ENCODE peak calls at places on chromosomes 6 and 20, in four cellular contexts. K is nucleus accumbens; C is tibial nerve; P is activated naive CD4-positive, alpha-beta T cell. H is an unnamed sample.

GRCh38 chr20:25275813-25276532 is 28.1 kb downstream of the PYGB start:
- DNase-seq in C (peak), P (no peak), K (no peak), H (no peak)

GRCh38 chr6:108115598-108116058 is 41.1 kb upstream of the OSTM1 start:
- DNase-seq in P (no peak), C (no peak), K (no peak), H (no peak)

GRCh38 chr6:16319813-16320532 is 81.6 kb downstream of the GMPR start:
- DNase-seq in P (peak), K (peak), C (no peak), H (peak)

GRCh38 chr20:1377984-1378742 is 14.7 kb downstream of the FKBP1A start:
- DNase-seq in P (no peak), K (no peak), C (no peak), H (no peak)

GRCh38 chr6:157312733-157313132 is 10.6 kb downstream of the TMEM242 start:
- DNase-seq in C (no peak), K (no peak), P (no peak), H (no peak)

GRCh38 chr6:111230351-111231077 is 143.2 kb downstream of the SLC16A10 start:
- DNase-seq in P (no peak), K (no peak), C (no peak), H (no peak)

GRCh38 chr6:24614048-24614420 is 32.0 kb downstream of the KIAA0319 start:
- DNase-seq in K (no peak), C (no peak), P (no peak), H (no peak)

GRCh38 chr6:73624896-73625295 is 28.9 kb downstream of the SLC17A5 start:
- DNase-seq in K (no peak), C (no peak), P (no peak), H (no peak)

GRCh38 chr6:65671922-65672321 is 35.1 kb downstream of the EYS start:
- DNase-seq in C (no peak), K (no peak), P (no peak), H (no peak)

GRCh38 chr20:17904027-17904426 is 64.6 kb downstream of the SNX5 start:
- DNase-seq in C (no peak), K (no peak), P (no peak), H (no peak)

GRCh38 chr6:110048221-110048875 is 70.2 kb downstream of the GPR6 start:
- DNase-seq in K (no peak), C (no peak), P (no peak), H (no peak)

H was measured in GOT3.